ENCODE peak calls at places on chromosomes 16 and 17, in five cellular contexts. I, Y, M, K and R are unnamed samples.

GRCh38 chr17:794876-795275 is 12.7 kb downstream of the MRM3 start:
- DNase-seq in I (peak; percentile 64), Y (peak; percentile 21), M (peak; percentile 96), K (peak; percentile 75), R (no peak)

GRCh38 chr16:86913886-86914285 is 335.5 kb downstream of the FOXL1 start:
- DNase-seq in I (no peak), Y (no peak), M (no peak), K (no peak), R (no peak)

GRCh38 chr16:12160815-12161550 is 184.4 kb downstream of the SNX29 start:
- DNase-seq in I (no peak), Y (no peak), M (no peak), K (no peak), R (no peak)

GRCh38 chr17:28972437-28972836 is 21.1 kb upstream of the PHF12 start:
- DNase-seq in I (no peak), Y (no peak), M (no peak), K (no peak), R (no peak)

GRCh38 chr17:73749337-73749807 is 105.1 kb upstream of the SDK2 start:
- DNase-seq in I (no peak), Y (no peak), M (no peak), K (no peak), R (no peak)

GRCh38 chr16:46932802-46933201 is 40.7 kb downstream of the DNAJA2 start:
- DNase-seq in I (no peak), Y (no peak), M (peak; percentile 45), K (no peak), R (no peak)

GRCh38 chr16:12729448-12729847 is 74.2 kb downstream of the CPPED1 start:
- DNase-seq in I (no peak), Y (no peak), M (no peak), K (peak; percentile 88), R (no peak)

GRCh38 chr16:19284207-19284606 is 1.3 kb upstream of the CLEC19A start:
- DNase-seq in I (peak; percentile 56), Y (no peak), M (peak; percentile 83), K (peak; percentile 3), R (no peak)

GRCh38 chr16:89168381-89169189 is 3.0 kb upstream of the CDH15 start:
- DNase-seq in I (peak; percentile 42), Y (no peak), M (no peak), K (no peak), R (no peak)

GRCh38 chr16:49282690-49283375 is 1.2 kb upstream of the CBLN1 start:
- DNase-seq in I (no peak), Y (no peak), M (peak; percentile 68), K (no peak), R (no peak)

GRCh38 chr16:68529931-68530667 is 9.0 kb upstream of the ZFP90 start:
- DNase-seq in I (peak; percentile 94), Y (peak; percentile 84), M (peak; percentile 91), K (peak; percentile 83), R (peak; percentile 85)

GRCh38 chr16:81526935-81527334 is 82.3 kb downstream of the CMIP start:
- DNase-seq in I (peak; percentile 64), Y (no peak), M (no peak), K (peak; percentile 60), R (no peak)

GRCh38 chr16:66242672-66243071 is 123.8 kb upstream of the CDH5 start:
- DNase-seq in I (no peak), Y (no peak), M (no peak), K (no peak), R (no peak)

GRCh38 chr16:88005148-88005547 is 53.9 kb downstream of the BANP start:
- DNase-seq in I (no peak), Y (no peak), M (no peak), K (no peak), R (no peak)

GRCh38 chr16:27235055-27235937 is 32.0 kb downstream of the KDM8 start:
- DNase-seq in I (peak; percentile 53), Y (peak; percentile 82), M (peak; percentile 74), K (peak; percentile 92), R (no peak)

GRCh38 chr16:3498988-3499387 is 1.8 kb upstream of the CLUAP1 start:
- DNase-seq in I (no peak), Y (no peak), M (no peak), K (no peak), R (no peak)

GRCh38 chr17:57619061-57619937 is 125.8 kb downstream of the CCDC182 start:
- DNase-seq in I (no peak), Y (no peak), M (no peak), K (peak; percentile 64), R (no peak)

GRCh38 chr16:7182510-7183109 is 150.0 kb upstream of the RBFOX1 start:
- DNase-seq in I (no peak), Y (no peak), M (no peak), K (no peak), R (no peak)

GRCh38 chr16:11439216-11439615 is 94.0 kb downstream of the RMI2 start:
- DNase-seq in I (no peak), Y (no peak), M (no peak), K (no peak), R (no peak)

GRCh38 chr16:8493885-8494487 is 96.3 kb downstream of the TMEM114 start:
- DNase-seq in I (no peak), Y (no peak), M (no peak), K (no peak), R (no peak)

GRCh38 chr17:57396515-57396921 is 140.2 kb downstream of the MSI2 start:
- DNase-seq in I (no peak), Y (no peak), M (no peak), K (no peak), R (no peak)

GRCh38 chr17:80891096-80892018 is 100.3 kb upstream of the CHMP6 start:
- DNase-seq in I (no peak), Y (peak; percentile 60), M (peak; percentile 44), K (peak; percentile 92), R (no peak)

GRCh38 chr17:79874329-79874981 is 35.2 kb upstream of the CBX4 start:
- DNase-seq in I (peak; percentile 55), Y (no peak), M (peak; percentile 48), K (peak; percentile 33), R (no peak)

GRCh38 chr16:19868421-19868820 is 16.2 kb downstream of the GPRC5B start:
- DNase-seq in I (no peak), Y (no peak), M (no peak), K (no peak), R (no peak)

GRCh38 chr16:12398736-12399047 is 405.0 kb downstream of the CPPED1 start:
- DNase-seq in I (no peak), Y (no peak), M (no peak), K (no peak), R (no peak)

GRCh38 chr17:83122834-83123233 is 43.4 kb downstream of the METRNL start:
- DNase-seq in I (no peak), Y (no peak), M (no peak), K (no peak), R (no peak)

GRCh38 chr16:14302031-14302398 is 230.9 kb downstream of the MRTFB start:
- DNase-seq in I (peak; percentile 68), Y (no peak), M (peak; percentile 75), K (peak; percentile 62), R (no peak)

GRCh38 chr17:34379876-34380275 is 16.8 kb upstream of the CCL1 start:
- DNase-seq in I (no peak), Y (no peak), M (no peak), K (no peak), R (no peak)

GRCh38 chr17:81932333-81932983 is 4.6 kb downstream of the PYCR1 start:
- DNase-seq in I (no peak), Y (no peak), M (no peak), K (no peak), R (no peak)

GRCh38 chr16:495127-495748 is 32.3 kb upstream of the CAPN15 start:
- DNase-seq in I (peak; percentile 70), Y (no peak), M (peak; percentile 25), K (no peak), R (no peak)
- TF ChIP-seq CTCF in I (peak; percentile 64), Y (peak; percentile 41), M (peak; percentile 28), K (peak; percentile 52), R (peak; percentile 54)

GRCh38 chr16:64391009-64391663 is 730.7 kb downstream of the CDH11 start:
- DNase-seq in I (no peak), Y (no peak), M (no peak), K (peak; percentile 80), R (no peak)
- TF ChIP-seq CTCF in I (no peak), Y (no peak), M (no peak), K (no peak), R (no peak)

GRCh38 chr16:85633438-85633743 is 20.3 kb downstream of the GSE1 start:
- DNase-seq in I (no peak), Y (no peak), M (no peak), K (no peak), R (no peak)
- TF ChIP-seq CTCF in I (no peak), Y (no peak), M (no peak), K (no peak), R (no peak)

GRCh38 chr16:71648162-71648561 is 22.2 kb downstream of the MARVELD3 start:
- DNase-seq in I (no peak), Y (no peak), M (peak; percentile 49), K (no peak), R (no peak)

GRCh38 chr16:71645450-71645849 is 19.5 kb downstream of the MARVELD3 start:
- DNase-seq in I (peak; percentile 36), Y (no peak), M (peak; percentile 57), K (peak; percentile 25), R (no peak)

GRCh38 chr16:71647391-71647790 is 21.4 kb downstream of the MARVELD3 start:
- DNase-seq in I (no peak), Y (no peak), M (no peak), K (no peak), R (no peak)

DNA sequence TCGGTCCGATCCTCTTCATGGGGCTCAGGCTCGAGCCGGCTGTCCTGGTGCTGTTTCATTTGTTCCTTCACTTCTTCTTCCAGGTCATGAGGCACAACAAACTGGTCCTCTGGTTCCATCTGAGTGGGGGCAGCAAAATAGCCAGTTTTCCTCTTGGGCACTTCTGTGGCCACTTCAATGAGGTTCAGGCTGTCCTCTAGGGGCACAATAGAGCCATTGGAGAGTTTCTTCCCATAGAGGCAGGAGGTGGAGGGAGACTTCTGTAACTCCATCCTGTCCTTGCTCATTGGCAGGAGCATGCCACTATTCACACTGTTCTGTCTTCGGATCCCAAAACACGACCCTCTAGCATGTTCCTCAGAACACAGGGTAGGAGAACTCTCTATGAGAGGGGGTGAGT is 22.9 kb downstream of the MARVELD3 start:
- DNase-seq in I (peak; percentile 18), Y (no peak), M (no peak), K (no peak), R (no peak)
- TF ChIP-seq CTCF in I (peak; percentile 47), Y (no peak), M (no peak), K (peak; percentile 55), R (peak; percentile 55)

DNA sequence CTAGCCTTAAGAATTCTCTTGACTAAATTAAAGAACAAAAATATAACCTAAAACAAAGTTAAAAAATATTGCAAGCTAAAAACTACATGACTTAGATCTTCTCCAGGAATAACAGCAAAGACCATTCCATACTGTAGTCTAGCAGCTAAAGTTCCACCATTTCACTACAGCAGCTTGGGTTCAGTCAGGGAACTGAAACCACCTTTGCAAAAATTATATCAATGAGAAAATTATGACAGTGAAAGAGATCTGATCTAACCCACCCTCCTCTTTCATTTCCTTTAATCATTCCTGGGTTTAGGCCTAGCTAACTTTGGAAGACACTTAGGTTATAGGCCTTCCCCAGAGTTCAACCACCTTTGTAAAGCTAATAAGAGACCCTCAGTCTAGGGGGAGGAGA is 36.3 kb upstream of the NOS2 start:
- DNase-seq in I (no peak), Y (no peak), M (no peak), K (no peak), R (no peak)
- TF ChIP-seq CTCF in I (no peak), Y (no peak), M (no peak), K (no peak), R (no peak)